ENCODE peak calls at places on chromosome X, in eight cellular contexts. One of them, this sample, is unnamed.

GRCh38 chrX:138775501-138775900 is 64.0 kb upstream of the FGF13 start:
- DNase-seq in AG04450: no peak
- DNase-seq in H1: no peak
- DNase-seq in tibial nerve: no peak
- DNase-seq in uterus: no peak
- DNase-seq in fibroblast of the aortic adventitia: peak
- DNase-seq in IMR-90: peak
- DNase-seq in brain microvascular endothelial cell: no peak
- DNase-seq in this sample: no peak

GRCh38 chrX:16487620-16488380 is 162.2 kb upstream of the S100G start:
- DNase-seq in AG04450: no peak
- DNase-seq in H1: no peak
- DNase-seq in tibial nerve: no peak
- DNase-seq in uterus: no peak
- DNase-seq in fibroblast of the aortic adventitia: no peak
- DNase-seq in IMR-90: peak
- DNase-seq in brain microvascular endothelial cell: peak
- DNase-seq in this sample: peak

GRCh38 chrX:153646620-153647373 is at the start of gene DUSP9:
- DNase-seq in AG04450: no peak
- DNase-seq in H1: no peak
- DNase-seq in tibial nerve: no peak
- DNase-seq in uterus: peak
- DNase-seq in fibroblast of the aortic adventitia: no peak
- DNase-seq in IMR-90: no peak
- DNase-seq in brain microvascular endothelial cell: no peak
- DNase-seq in this sample: no peak

GRCh38 chrX:103503163-103503852 is 16.0 kb downstream of the RAB40A start:
- DNase-seq in AG04450: no peak
- DNase-seq in H1: no peak
- DNase-seq in tibial nerve: no peak
- DNase-seq in uterus: no peak
- DNase-seq in fibroblast of the aortic adventitia: peak
- DNase-seq in IMR-90: peak
- DNase-seq in brain microvascular endothelial cell: peak
- DNase-seq in this sample: peak

GRCh38 chrX:17499512-17499911 is 124.5 kb downstream of the NHS start:
- DNase-seq in AG04450: no peak
- DNase-seq in H1: no peak
- DNase-seq in tibial nerve: no peak
- DNase-seq in uterus: no peak
- DNase-seq in fibroblast of the aortic adventitia: no peak
- DNase-seq in IMR-90: no peak
- DNase-seq in brain microvascular endothelial cell: no peak
- DNase-seq in this sample: no peak

GRCh38 chrX:150338615-150339014 is 24.5 kb upstream of the MAMLD1 start:
- DNase-seq in AG04450: no peak
- DNase-seq in H1: no peak
- DNase-seq in tibial nerve: no peak
- DNase-seq in uterus: no peak
- DNase-seq in fibroblast of the aortic adventitia: no peak
- DNase-seq in IMR-90: no peak
- DNase-seq in brain microvascular endothelial cell: no peak
- DNase-seq in this sample: no peak

GRCh38 chrX:145832796-145833195 is 15.2 kb downstream of the SLITRK2 start:
- DNase-seq in AG04450: no peak
- DNase-seq in H1: no peak
- DNase-seq in tibial nerve: no peak
- DNase-seq in uterus: no peak
- DNase-seq in fibroblast of the aortic adventitia: no peak
- DNase-seq in IMR-90: no peak
- DNase-seq in brain microvascular endothelial cell: no peak
- DNase-seq in this sample: no peak

GRCh38 chrX:134694333-134694925 is 36.2 kb upstream of the PLAC1 start:
- DNase-seq in AG04450: no peak
- DNase-seq in H1: no peak
- DNase-seq in tibial nerve: no peak
- DNase-seq in uterus: no peak
- DNase-seq in fibroblast of the aortic adventitia: no peak
- DNase-seq in IMR-90: no peak
- DNase-seq in brain microvascular endothelial cell: no peak
- DNase-seq in this sample: no peak

GRCh38 chrX:92247076-92247475 is 467.9 kb downstream of the PCDH11X start:
- DNase-seq in AG04450: peak
- DNase-seq in H1: no peak
- DNase-seq in tibial nerve: no peak
- DNase-seq in uterus: no peak
- DNase-seq in fibroblast of the aortic adventitia: no peak
- DNase-seq in IMR-90: peak
- DNase-seq in brain microvascular endothelial cell: no peak
- DNase-seq in this sample: no peak

GRCh38 chrX:153539171-153539978 is 21.9 kb downstream of the ATP2B3 start:
- DNase-seq in AG04450: no peak
- DNase-seq in H1: peak
- DNase-seq in tibial nerve: peak
- DNase-seq in uterus: peak
- DNase-seq in fibroblast of the aortic adventitia: peak
- DNase-seq in IMR-90: peak
- DNase-seq in brain microvascular endothelial cell: peak
- DNase-seq in this sample: peak

GRCh38 chrX:41688835-41689234 is at the start of gene GPR34:
- DNase-seq in AG04450: no peak
- DNase-seq in H1: no peak
- DNase-seq in tibial nerve: no peak
- DNase-seq in uterus: no peak
- DNase-seq in fibroblast of the aortic adventitia: no peak
- DNase-seq in IMR-90: no peak
- DNase-seq in brain microvascular endothelial cell: no peak
- DNase-seq in this sample: no peak

GRCh38 chrX:112819013-112819635 is 21.5 kb downstream of the AMOT start:
- DNase-seq in AG04450: peak
- DNase-seq in H1: no peak
- DNase-seq in tibial nerve: no peak
- DNase-seq in uterus: no peak
- DNase-seq in fibroblast of the aortic adventitia: peak
- DNase-seq in IMR-90: peak
- DNase-seq in brain microvascular endothelial cell: no peak
- DNase-seq in this sample: peak

GRCh38 chrX:10171291-10171690 is 14.5 kb downstream of the CLCN4 start:
- DNase-seq in AG04450: no peak
- DNase-seq in H1: no peak
- DNase-seq in tibial nerve: no peak
- DNase-seq in uterus: no peak
- DNase-seq in fibroblast of the aortic adventitia: no peak
- DNase-seq in IMR-90: no peak
- DNase-seq in brain microvascular endothelial cell: no peak
- DNase-seq in this sample: no peak

GRCh38 chrX:14673236-14673635 is 143.9 kb downstream of the GLRA2 start:
- DNase-seq in AG04450: no peak
- DNase-seq in H1: no peak
- DNase-seq in tibial nerve: no peak
- DNase-seq in uterus: no peak
- DNase-seq in fibroblast of the aortic adventitia: no peak
- DNase-seq in IMR-90: peak
- DNase-seq in brain microvascular endothelial cell: no peak
- DNase-seq in this sample: no peak
- H3K4me3 ChIP-seq in AG04450: no peak
- H3K4me3 ChIP-seq in H1: no peak
- H3K4me3 ChIP-seq in tibial nerve: no peak
- H3K4me3 ChIP-seq in uterus: no peak
- H3K4me3 ChIP-seq in fibroblast of the aortic adventitia: no peak
- H3K4me3 ChIP-seq in IMR-90: no peak
- H3K4me3 ChIP-seq in brain microvascular endothelial cell: no peak
- H3K4me3 ChIP-seq in this sample: no peak

GRCh38 chrX:115449742-115450141 is 111.2 kb upstream of the PLS3 start:
- DNase-seq in AG04450: no peak
- DNase-seq in H1: no peak
- DNase-seq in tibial nerve: peak
- DNase-seq in uterus: peak
- DNase-seq in fibroblast of the aortic adventitia: peak
- DNase-seq in IMR-90: no peak
- DNase-seq in brain microvascular endothelial cell: no peak
- DNase-seq in this sample: peak
- TF ChIP-seq CTCF in AG04450: no peak
- TF ChIP-seq CTCF in H1: no peak
- TF ChIP-seq CTCF in tibial nerve: no peak
- TF ChIP-seq CTCF in uterus: no peak
- TF ChIP-seq CTCF in fibroblast of the aortic adventitia: no peak
- TF ChIP-seq CTCF in IMR-90: no peak
- TF ChIP-seq CTCF in brain microvascular endothelial cell: no peak
- TF ChIP-seq CTCF in this sample: no peak

GRCh38 chrX:47196098-47196497 is 2.5 kb downstream of the UBA1 start:
- DNase-seq in AG04450: no peak
- DNase-seq in H1: no peak
- DNase-seq in tibial nerve: no peak
- DNase-seq in uterus: no peak
- DNase-seq in fibroblast of the aortic adventitia: no peak
- DNase-seq in IMR-90: no peak
- DNase-seq in brain microvascular endothelial cell: no peak
- DNase-seq in this sample: no peak
- H3K4me3 ChIP-seq in AG04450: peak
- H3K4me3 ChIP-seq in H1: peak
- H3K4me3 ChIP-seq in tibial nerve: no peak
- H3K4me3 ChIP-seq in uterus: no peak
- H3K4me3 ChIP-seq in fibroblast of the aortic adventitia: peak
- H3K4me3 ChIP-seq in IMR-90: no peak
- H3K4me3 ChIP-seq in brain microvascular endothelial cell: peak
- H3K4me3 ChIP-seq in this sample: peak

GRCh38 chrX:110418220-110418856 is 59.7 kb downstream of the RTL9 start:
- DNase-seq in AG04450: peak
- DNase-seq in H1: no peak
- DNase-seq in tibial nerve: no peak
- DNase-seq in uterus: peak
- DNase-seq in fibroblast of the aortic adventitia: peak
- DNase-seq in IMR-90: peak
- DNase-seq in brain microvascular endothelial cell: peak
- DNase-seq in this sample: peak
- TF ChIP-seq CTCF in AG04450: peak
- TF ChIP-seq CTCF in H1: peak
- TF ChIP-seq CTCF in tibial nerve: peak
- TF ChIP-seq CTCF in uterus: peak
- TF ChIP-seq CTCF in fibroblast of the aortic adventitia: peak
- TF ChIP-seq CTCF in IMR-90: peak
- TF ChIP-seq CTCF in brain microvascular endothelial cell: peak
- TF ChIP-seq CTCF in this sample: peak

GRCh38 chrX:50071507-50071906 is 129.3 kb downstream of the AKAP4 start:
- DNase-seq in AG04450: no peak
- DNase-seq in H1: no peak
- DNase-seq in tibial nerve: no peak
- DNase-seq in uterus: no peak
- DNase-seq in fibroblast of the aortic adventitia: no peak
- DNase-seq in IMR-90: no peak
- DNase-seq in brain microvascular endothelial cell: no peak
- DNase-seq in this sample: no peak

GRCh38 chrX:50066318-50066937 is 134.4 kb downstream of the AKAP4 start:
- DNase-seq in AG04450: no peak
- DNase-seq in H1: no peak
- DNase-seq in tibial nerve: no peak
- DNase-seq in uterus: no peak
- DNase-seq in fibroblast of the aortic adventitia: no peak
- DNase-seq in IMR-90: no peak
- DNase-seq in brain microvascular endothelial cell: no peak
- DNase-seq in this sample: no peak

GRCh38 chrX:50068293-50068568 is 132.6 kb downstream of the AKAP4 start:
- DNase-seq in AG04450: no peak
- DNase-seq in H1: no peak
- DNase-seq in tibial nerve: no peak
- DNase-seq in uterus: no peak
- DNase-seq in fibroblast of the aortic adventitia: no peak
- DNase-seq in IMR-90: no peak
- DNase-seq in brain microvascular endothelial cell: peak
- DNase-seq in this sample: no peak

GRCh38 chrX:50068893-50069292 is 131.9 kb downstream of the AKAP4 start:
- DNase-seq in AG04450: no peak
- DNase-seq in H1: no peak
- DNase-seq in tibial nerve: no peak
- DNase-seq in uterus: no peak
- DNase-seq in fibroblast of the aortic adventitia: no peak
- DNase-seq in IMR-90: no peak
- DNase-seq in brain microvascular endothelial cell: no peak
- DNase-seq in this sample: no peak

DNA sequence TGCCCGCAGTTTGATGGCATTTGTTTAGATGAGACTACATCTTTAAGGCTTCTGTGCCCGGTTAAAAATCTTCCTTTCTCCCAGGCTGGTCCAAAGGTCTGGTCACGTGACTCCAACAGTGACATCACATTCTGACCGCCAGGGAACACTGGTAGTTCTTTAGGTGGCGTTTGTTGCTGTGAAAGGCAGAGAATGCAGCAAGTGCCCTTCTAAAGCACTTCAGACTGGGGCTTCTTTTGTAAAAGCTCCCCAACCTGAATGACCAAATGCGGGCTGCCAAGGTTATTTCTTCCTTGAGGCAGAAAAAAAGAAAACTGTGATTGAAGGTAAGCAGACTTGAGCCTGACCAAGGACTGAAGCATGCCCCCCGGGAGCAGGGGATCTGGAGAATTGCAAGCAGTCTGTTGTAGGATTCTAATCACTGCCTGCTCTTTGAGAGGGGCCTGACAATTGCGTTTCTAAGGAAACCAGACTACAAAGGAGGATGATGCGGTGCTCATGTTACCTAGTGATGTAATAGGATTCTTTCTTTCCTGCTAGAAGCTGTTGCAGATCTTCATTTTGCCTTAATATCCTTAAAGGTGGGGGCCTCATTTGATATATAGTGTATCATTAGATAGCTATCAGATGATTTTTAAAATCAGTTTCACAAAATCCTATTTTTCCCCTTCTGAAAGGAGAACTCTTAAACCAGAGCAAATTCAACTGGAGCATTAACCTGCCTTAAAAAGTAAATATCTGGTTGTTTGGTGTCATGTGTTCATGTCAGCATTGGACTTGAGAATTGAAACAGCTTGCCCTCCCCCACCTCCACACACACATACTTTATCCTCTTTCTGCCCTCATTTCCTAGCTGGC is 133.1 kb downstream of the AKAP4 start:
- DNase-seq in AG04450: no peak
- DNase-seq in H1: peak
- DNase-seq in tibial nerve: no peak
- DNase-seq in uterus: no peak
- DNase-seq in fibroblast of the aortic adventitia: peak
- DNase-seq in IMR-90: peak
- DNase-seq in brain microvascular endothelial cell: peak
- DNase-seq in this sample: peak
- H3K4me3 ChIP-seq in AG04450: no peak
- H3K4me3 ChIP-seq in H1: peak
- H3K4me3 ChIP-seq in tibial nerve: no peak
- H3K4me3 ChIP-seq in uterus: no peak
- H3K4me3 ChIP-seq in fibroblast of the aortic adventitia: no peak
- H3K4me3 ChIP-seq in IMR-90: no peak
- H3K4me3 ChIP-seq in brain microvascular endothelial cell: peak
- H3K4me3 ChIP-seq in this sample: no peak

This sample was measured in foreskin fibroblast.